ENCODE peak calls at places on chromosomes 3 and 15, in nine cellular contexts. B is stimulated activated CD8-positive, alpha-beta memory T cell treated with anti-CD3 and anti-CD28 coated beads, Interleukin-15, amount 100 ng/mL, for 1 hour; T is SW480; V is NCI-H774; D is iris pigment epithelial cell; C is AML-193; L is neural crest cell; U is left ventricle myocardium inferior; Q is H54. Z is an unnamed sample.

GRCh38 chr3:127800508-127800907 is 21.8 kb downstream of the MGLL start:
- DNase-seq in T (no peak), D (peak), U (no peak), L (no peak), V (no peak), B (no peak), C (peak), Q (no peak), Z (no peak)

GRCh38 chr3:46854543-46854942 is 8.7 kb downstream of the MYL3 start:
- DNase-seq in D (no peak), U (no peak), B (no peak), L (no peak), Q (no peak), T (no peak), V (no peak), C (no peak), Z (no peak)

GRCh38 chr3:12175844-12176453 is 17.2 kb upstream of the TIMP4 start:
- DNase-seq in V (no peak), B (no peak), C (peak), U (peak), D (peak), L (peak), T (peak), Q (no peak), Z (peak)

GRCh38 chr15:71239592-71240364 is 124.5 kb downstream of the THSD4 start:
- DNase-seq in U (no peak), C (no peak), L (no peak), D (no peak), B (no peak), T (no peak), Q (no peak), V (no peak), Z (no peak)

GRCh38 chr3:66831931-66832330 is 166.2 kb upstream of the KBTBD8 start:
- DNase-seq in L (no peak), V (no peak), D (no peak), C (no peak), T (no peak), B (no peak), U (no peak), Q (no peak), Z (no peak)

GRCh38 chr3:49007068-49007770 is at the start of gene WDR6:
- DNase-seq in T (peak), D (peak), Q (peak), B (peak), C (peak), V (peak), L (peak), U (peak), Z (peak)

GRCh38 chr15:94584833-94585244 is 353.5 kb downstream of the MCTP2 start:
- DNase-seq in Q (no peak), L (no peak), C (peak), D (no peak), T (peak), B (no peak), U (no peak), V (no peak), Z (no peak)

GRCh38 chr3:82627733-82628132 is 866.3 kb upstream of the GBE1 start:
- DNase-seq in U (no peak), Q (no peak), B (no peak), L (no peak), V (no peak), D (no peak), T (no peak), C (no peak), Z (no peak)

GRCh38 chr3:126147147-126147931 is 33.0 kb downstream of the ALDH1L1 start:
- DNase-seq in D (no peak), V (no peak), L (peak), U (no peak), B (no peak), T (no peak), Q (no peak), C (no peak), Z (no peak)

Z was measured in psoas muscle.